ENCODE peak calls at places on chromosomes 16 and 17, in nine cellular contexts. One of them, this sample, is unnamed.

GRCh38 chr17:4187076-4187475 is 44.1 kb downstream of the CYB5D2 start:
- DNase-seq in HFFc6: no peak
- DNase-seq in HCT116: no peak
- DNase-seq in right atrium auricular region: peak; percentile 69
- DNase-seq in choroid plexus epithelial cell: peak; percentile 38
- DNase-seq in cardiac fibroblast: no peak
- DNase-seq in GM12864: no peak
- DNase-seq in CD4-positive, alpha-beta T cell: no peak
- DNase-seq in A549: no peak
- DNase-seq in this sample: no peak

GRCh38 chr16:50881331-50881830 is 139.5 kb downstream of the CYLD start:
- DNase-seq in HFFc6: no peak
- DNase-seq in HCT116: no peak
- DNase-seq in right atrium auricular region: peak; percentile 30
- DNase-seq in choroid plexus epithelial cell: no peak
- DNase-seq in cardiac fibroblast: no peak
- DNase-seq in GM12864: no peak
- DNase-seq in CD4-positive, alpha-beta T cell: no peak
- DNase-seq in A549: no peak
- DNase-seq in this sample: no peak

GRCh38 chr17:43085489-43085888 is 39.7 kb downstream of the BRCA1 start:
- DNase-seq in HFFc6: peak; percentile 3
- DNase-seq in HCT116: peak; percentile 12
- DNase-seq in right atrium auricular region: no peak
- DNase-seq in choroid plexus epithelial cell: peak; percentile 60
- DNase-seq in cardiac fibroblast: no peak
- DNase-seq in GM12864: no peak
- DNase-seq in CD4-positive, alpha-beta T cell: no peak
- DNase-seq in A549: no peak
- DNase-seq in this sample: no peak

GRCh38 chr16:75114946-75115825 is 1.4 kb downstream of the LDHD start:
- DNase-seq in HFFc6: no peak
- DNase-seq in HCT116: no peak
- DNase-seq in right atrium auricular region: no peak
- DNase-seq in choroid plexus epithelial cell: no peak
- DNase-seq in cardiac fibroblast: no peak
- DNase-seq in GM12864: no peak
- DNase-seq in CD4-positive, alpha-beta T cell: no peak
- DNase-seq in A549: no peak
- DNase-seq in this sample: no peak

GRCh38 chr17:51224615-51225262 is 35.1 kb downstream of the MBTD1 start:
- DNase-seq in HFFc6: no peak
- DNase-seq in HCT116: no peak
- DNase-seq in right atrium auricular region: no peak
- DNase-seq in choroid plexus epithelial cell: peak; percentile 9
- DNase-seq in cardiac fibroblast: no peak
- DNase-seq in GM12864: no peak
- DNase-seq in CD4-positive, alpha-beta T cell: no peak
- DNase-seq in A549: no peak
- DNase-seq in this sample: no peak

GRCh38 chr16:80198995-80199299 is 341.8 kb upstream of the DYNLRB2 start:
- DNase-seq in HFFc6: no peak
- DNase-seq in HCT116: no peak
- DNase-seq in right atrium auricular region: no peak
- DNase-seq in choroid plexus epithelial cell: peak; percentile 54
- DNase-seq in cardiac fibroblast: peak; percentile 57
- DNase-seq in GM12864: no peak
- DNase-seq in CD4-positive, alpha-beta T cell: no peak
- DNase-seq in A549: no peak
- DNase-seq in this sample: no peak

GRCh38 chr17:42967925-42968324 is 3.7 kb upstream of the AARSD1 start:
- DNase-seq in HFFc6: no peak
- DNase-seq in HCT116: no peak
- DNase-seq in right atrium auricular region: no peak
- DNase-seq in choroid plexus epithelial cell: no peak
- DNase-seq in cardiac fibroblast: no peak
- DNase-seq in GM12864: no peak
- DNase-seq in CD4-positive, alpha-beta T cell: no peak
- DNase-seq in A549: no peak
- DNase-seq in this sample: no peak

GRCh38 chr17:49548506-49549310 is 27.0 kb upstream of the NXPH3 start:
- DNase-seq in HFFc6: peak; percentile 28
- DNase-seq in HCT116: peak; percentile 27
- DNase-seq in right atrium auricular region: no peak
- DNase-seq in choroid plexus epithelial cell: peak; percentile 65
- DNase-seq in cardiac fibroblast: peak; percentile 62
- DNase-seq in GM12864: no peak
- DNase-seq in CD4-positive, alpha-beta T cell: no peak
- DNase-seq in A549: peak; percentile 64
- DNase-seq in this sample: no peak

GRCh38 chr17:62581769-62582168 is 45.7 kb upstream of the MRC2 start:
- DNase-seq in HFFc6: no peak
- DNase-seq in HCT116: no peak
- DNase-seq in right atrium auricular region: no peak
- DNase-seq in choroid plexus epithelial cell: no peak
- DNase-seq in cardiac fibroblast: peak; percentile 37
- DNase-seq in GM12864: no peak
- DNase-seq in CD4-positive, alpha-beta T cell: no peak
- DNase-seq in A549: no peak
- DNase-seq in this sample: no peak

GRCh38 chr17:80856863-80857488 is 134.7 kb upstream of the CHMP6 start:
- DNase-seq in HFFc6: no peak
- DNase-seq in HCT116: no peak
- DNase-seq in right atrium auricular region: no peak
- DNase-seq in choroid plexus epithelial cell: no peak
- DNase-seq in cardiac fibroblast: no peak
- DNase-seq in GM12864: no peak
- DNase-seq in CD4-positive, alpha-beta T cell: no peak
- DNase-seq in A549: no peak
- DNase-seq in this sample: no peak

GRCh38 chr16:68374251-68374805 is 63.5 kb downstream of the PRMT7 start:
- DNase-seq in HFFc6: no peak
- DNase-seq in HCT116: no peak
- DNase-seq in right atrium auricular region: no peak
- DNase-seq in choroid plexus epithelial cell: no peak
- DNase-seq in cardiac fibroblast: no peak
- DNase-seq in GM12864: no peak
- DNase-seq in CD4-positive, alpha-beta T cell: no peak
- DNase-seq in A549: no peak
- DNase-seq in this sample: no peak
- TF ChIP-seq CTCF in HFFc6: no peak
- TF ChIP-seq CTCF in HCT116: no peak
- TF ChIP-seq CTCF in right atrium auricular region: no peak
- TF ChIP-seq CTCF in choroid plexus epithelial cell: no peak
- TF ChIP-seq CTCF in cardiac fibroblast: no peak
- TF ChIP-seq CTCF in GM12864: no peak
- TF ChIP-seq CTCF in CD4-positive, alpha-beta T cell: no peak
- TF ChIP-seq CTCF in A549: no peak
- TF ChIP-seq CTCF in this sample: no peak

GRCh38 chr16:35906440-35906839 is 2447.0 kb downstream of the TP53TG3F start:
- DNase-seq in HFFc6: no peak
- DNase-seq in HCT116: no peak
- DNase-seq in right atrium auricular region: no peak
- DNase-seq in choroid plexus epithelial cell: no peak
- DNase-seq in cardiac fibroblast: no peak
- DNase-seq in GM12864: no peak
- DNase-seq in CD4-positive, alpha-beta T cell: no peak
- DNase-seq in A549: no peak
- DNase-seq in this sample: no peak

GRCh38 chr16:35910409-35910808 is 2451.0 kb downstream of the TP53TG3F start:
- DNase-seq in HFFc6: no peak
- DNase-seq in HCT116: no peak
- DNase-seq in right atrium auricular region: no peak
- DNase-seq in choroid plexus epithelial cell: no peak
- DNase-seq in cardiac fibroblast: no peak
- DNase-seq in GM12864: no peak
- DNase-seq in CD4-positive, alpha-beta T cell: no peak
- DNase-seq in A549: no peak
- DNase-seq in this sample: no peak

GRCh38 chr16:35908152-35908551 is 2448.7 kb downstream of the TP53TG3F start:
- DNase-seq in HFFc6: no peak
- DNase-seq in HCT116: no peak
- DNase-seq in right atrium auricular region: no peak
- DNase-seq in choroid plexus epithelial cell: no peak
- DNase-seq in cardiac fibroblast: no peak
- DNase-seq in GM12864: no peak
- DNase-seq in CD4-positive, alpha-beta T cell: no peak
- DNase-seq in A549: no peak
- DNase-seq in this sample: no peak

GRCh38 chr16:35909351-35909954 is 2450.0 kb downstream of the TP53TG3F start:
- DNase-seq in HFFc6: no peak
- DNase-seq in HCT116: no peak
- DNase-seq in right atrium auricular region: no peak
- DNase-seq in choroid plexus epithelial cell: no peak
- DNase-seq in cardiac fibroblast: no peak
- DNase-seq in GM12864: no peak
- DNase-seq in CD4-positive, alpha-beta T cell: no peak
- DNase-seq in A549: no peak
- DNase-seq in this sample: no peak

GRCh38 chr16:35908942-35909341 is 2449.5 kb downstream of the TP53TG3F start:
- DNase-seq in HFFc6: no peak
- DNase-seq in HCT116: peak; percentile 32
- DNase-seq in right atrium auricular region: no peak
- DNase-seq in choroid plexus epithelial cell: no peak
- DNase-seq in cardiac fibroblast: no peak
- DNase-seq in GM12864: no peak
- DNase-seq in CD4-positive, alpha-beta T cell: no peak
- DNase-seq in A549: no peak
- DNase-seq in this sample: no peak
- TF ChIP-seq CTCF in HFFc6: peak; percentile 54
- TF ChIP-seq CTCF in HCT116: no peak
- TF ChIP-seq CTCF in right atrium auricular region: no peak
- TF ChIP-seq CTCF in choroid plexus epithelial cell: peak; percentile 2
- TF ChIP-seq CTCF in cardiac fibroblast: no peak
- TF ChIP-seq CTCF in GM12864: peak; percentile 29
- TF ChIP-seq CTCF in CD4-positive, alpha-beta T cell: no peak
- TF ChIP-seq CTCF in A549: no peak
- TF ChIP-seq CTCF in this sample: no peak

GRCh38 chr16:89453662-89454321 is 36.6 kb downstream of the ANKRD11 start:
- DNase-seq in HFFc6: no peak
- DNase-seq in HCT116: no peak
- DNase-seq in right atrium auricular region: no peak
- DNase-seq in choroid plexus epithelial cell: no peak
- DNase-seq in cardiac fibroblast: peak; percentile 59
- DNase-seq in GM12864: no peak
- DNase-seq in CD4-positive, alpha-beta T cell: no peak
- DNase-seq in A549: peak; percentile 56
- DNase-seq in this sample: no peak
- TF ChIP-seq CTCF in HFFc6: peak; percentile 57
- TF ChIP-seq CTCF in HCT116: no peak
- TF ChIP-seq CTCF in right atrium auricular region: peak; percentile 42
- TF ChIP-seq CTCF in choroid plexus epithelial cell: peak; percentile 39
- TF ChIP-seq CTCF in cardiac fibroblast: peak; percentile 38
- TF ChIP-seq CTCF in GM12864: peak; percentile 29
- TF ChIP-seq CTCF in CD4-positive, alpha-beta T cell: no peak
- TF ChIP-seq CTCF in A549: no peak
- TF ChIP-seq CTCF in this sample: no peak

DNA sequence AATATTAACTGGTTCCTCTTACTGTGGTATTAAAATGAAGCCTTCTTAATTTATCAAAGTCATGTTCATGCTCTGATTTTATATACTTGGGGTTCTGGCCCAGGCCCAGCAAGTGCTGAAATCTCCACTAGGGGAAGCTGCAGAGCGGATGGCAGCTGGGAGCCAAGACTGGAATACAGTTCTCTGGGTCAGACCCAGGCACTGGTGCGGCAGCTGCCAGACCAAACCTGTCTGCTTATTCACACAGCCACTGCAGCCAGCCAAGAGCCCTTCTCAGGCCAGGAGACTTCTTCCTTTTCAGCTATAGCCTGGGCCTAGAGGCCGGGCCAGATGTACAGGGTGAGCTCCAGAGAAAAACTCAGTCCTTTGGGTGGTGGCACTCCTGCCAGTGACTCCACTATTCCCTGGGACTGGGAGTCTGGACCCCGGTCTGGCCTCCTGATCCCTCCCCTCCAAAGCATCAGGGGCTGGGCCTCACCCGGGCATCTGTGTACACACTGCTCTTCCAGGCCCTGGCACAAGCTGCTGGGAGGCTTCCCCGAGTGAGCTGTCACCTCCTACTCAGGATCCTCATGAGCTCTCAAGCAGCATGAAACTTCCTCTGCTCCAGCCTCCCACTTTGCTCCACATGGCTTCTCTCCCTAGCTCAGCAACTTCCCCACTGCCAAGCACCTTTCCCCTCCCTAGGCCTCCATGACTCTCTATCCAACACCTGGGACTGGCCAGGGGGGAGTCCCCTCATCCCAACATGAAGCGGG is 24.4 kb downstream of the ATP6V0D1 start:
- DNase-seq in HFFc6: peak; percentile 46
- DNase-seq in HCT116: no peak
- DNase-seq in right atrium auricular region: peak; percentile 79
- DNase-seq in choroid plexus epithelial cell: peak; percentile 55
- DNase-seq in cardiac fibroblast: peak; percentile 57
- DNase-seq in GM12864: no peak
- DNase-seq in CD4-positive, alpha-beta T cell: no peak
- DNase-seq in A549: peak; percentile 58
- DNase-seq in this sample: no peak
- TF ChIP-seq CTCF in HFFc6: peak; percentile 76
- TF ChIP-seq CTCF in HCT116: peak; percentile 32
- TF ChIP-seq CTCF in right atrium auricular region: peak; percentile 56
- TF ChIP-seq CTCF in choroid plexus epithelial cell: peak; percentile 73
- TF ChIP-seq CTCF in cardiac fibroblast: peak; percentile 65
- TF ChIP-seq CTCF in GM12864: peak; percentile 30
- TF ChIP-seq CTCF in CD4-positive, alpha-beta T cell: no peak
- TF ChIP-seq CTCF in A549: no peak
- TF ChIP-seq CTCF in this sample: no peak

GRCh38 chr16:1035066-1035415 is 37.5 kb upstream of the SSTR5 start:
- DNase-seq in HFFc6: no peak
- DNase-seq in HCT116: no peak
- DNase-seq in right atrium auricular region: no peak
- DNase-seq in choroid plexus epithelial cell: no peak
- DNase-seq in cardiac fibroblast: no peak
- DNase-seq in GM12864: no peak
- DNase-seq in CD4-positive, alpha-beta T cell: no peak
- DNase-seq in A549: no peak
- DNase-seq in this sample: no peak

GRCh38 chr16:1033128-1033679 is 39.3 kb upstream of the SSTR5 start:
- DNase-seq in HFFc6: no peak
- DNase-seq in HCT116: no peak
- DNase-seq in right atrium auricular region: no peak
- DNase-seq in choroid plexus epithelial cell: no peak
- DNase-seq in cardiac fibroblast: no peak
- DNase-seq in GM12864: no peak
- DNase-seq in CD4-positive, alpha-beta T cell: no peak
- DNase-seq in A549: no peak
- DNase-seq in this sample: no peak

GRCh38 chr16:1032607-1033006 is 39.9 kb upstream of the SSTR5 start:
- DNase-seq in HFFc6: no peak
- DNase-seq in HCT116: no peak
- DNase-seq in right atrium auricular region: no peak
- DNase-seq in choroid plexus epithelial cell: no peak
- DNase-seq in cardiac fibroblast: no peak
- DNase-seq in GM12864: no peak
- DNase-seq in CD4-positive, alpha-beta T cell: no peak
- DNase-seq in A549: no peak
- DNase-seq in this sample: no peak

GRCh38 chr16:1036121-1036520 is 36.4 kb upstream of the SSTR5 start:
- DNase-seq in HFFc6: no peak
- DNase-seq in HCT116: no peak
- DNase-seq in right atrium auricular region: no peak
- DNase-seq in choroid plexus epithelial cell: no peak
- DNase-seq in cardiac fibroblast: no peak
- DNase-seq in GM12864: no peak
- DNase-seq in CD4-positive, alpha-beta T cell: no peak
- DNase-seq in A549: no peak
- DNase-seq in this sample: no peak

GRCh38 chr16:1034230-1035065 is 38.1 kb upstream of the SSTR5 start:
- DNase-seq in HFFc6: no peak
- DNase-seq in HCT116: no peak
- DNase-seq in right atrium auricular region: no peak
- DNase-seq in choroid plexus epithelial cell: no peak
- DNase-seq in cardiac fibroblast: no peak
- DNase-seq in GM12864: no peak
- DNase-seq in CD4-positive, alpha-beta T cell: no peak
- DNase-seq in A549: no peak
- DNase-seq in this sample: no peak
- TF ChIP-seq CTCF in HFFc6: no peak
- TF ChIP-seq CTCF in HCT116: no peak
- TF ChIP-seq CTCF in right atrium auricular region: no peak
- TF ChIP-seq CTCF in choroid plexus epithelial cell: no peak
- TF ChIP-seq CTCF in cardiac fibroblast: no peak
- TF ChIP-seq CTCF in GM12864: no peak
- TF ChIP-seq CTCF in CD4-positive, alpha-beta T cell: no peak
- TF ChIP-seq CTCF in A549: no peak
- TF ChIP-seq CTCF in this sample: no peak

This sample was measured in mesothelial cell of epicardium.